ENCODE peak calls at places on chromosomes 5 and 9, in ten cellular contexts. H is HCEC 1CT; K is dermis blood vessel endothelial cell; N is stomach; I is T-helper 9 cell; F is stimulated activated CD8-positive, alpha-beta memory T cell treated with anti-CD3 and anti-CD28 coated beads, Interleukin-4, amount 100 ng/mL, for 4 hours; D is right atrium auricular region; L is Right ventricle myocardium inferior; M is nephron progenitor cell; G is MCF 10A. U is an unnamed sample.

GRCh38 chr5:132979367-132979935 is 16.0 kb upstream of the AFF4 start:
- DNase-seq in H (peak), K (no peak), N (no peak), I (no peak), F (no peak), D (no peak), L (no peak), M (no peak), G (peak), U (no peak)

GRCh38 chr5:120567921-120568320 is 103.8 kb downstream of the PRR16 start:
- DNase-seq in H (peak), K (no peak), N (no peak), I (no peak), F (no peak), D (no peak), L (no peak), M (no peak), G (no peak), U (no peak)

GRCh38 chr5:93076096-93076495 is 504.9 kb downstream of the NR2F1-AS1 start:
- DNase-seq in H (peak), K (no peak), N (no peak), I (no peak), F (no peak), D (no peak), L (no peak), M (no peak), G (no peak), U (no peak)

GRCh38 chr9:124857533-124858162 is 4.1 kb downstream of the RPL35 start:
- DNase-seq in H (no peak), K (no peak), N (no peak), I (no peak), F (no peak), D (no peak), L (no peak), M (no peak), G (no peak), U (peak)

GRCh38 chr5:278646-279045 is 7.2 kb downstream of the PDCD6 start:
- DNase-seq in H (no peak), K (no peak), N (no peak), I (no peak), F (no peak), D (no peak), L (no peak), M (no peak), G (no peak), U (no peak)

GRCh38 chr9:126915281-126915816 is 767 bp downstream of the RALGPS1 start:
- DNase-seq in H (no peak), K (no peak), N (peak), I (peak), F (no peak), D (no peak), L (peak), M (no peak), G (peak), U (peak)

GRCh38 chr9:136599811-136600660 is 54.2 kb upstream of the NOTCH1 start:
- DNase-seq in H (no peak), K (no peak), N (no peak), I (no peak), F (no peak), D (no peak), L (peak), M (no peak), G (no peak), U (no peak)

GRCh38 chr9:131382850-131383729 is 10.8 kb upstream of the PRRC2B start:
- DNase-seq in H (peak), K (peak), N (peak), I (no peak), F (no peak), D (peak), L (no peak), M (peak), G (peak), U (peak)

GRCh38 chr5:158431369-158432029 is 572.6 kb upstream of the CLINT1 start:
- DNase-seq in H (peak), K (no peak), N (no peak), I (no peak), F (no peak), D (no peak), L (no peak), M (no peak), G (peak), U (no peak)

GRCh38 chr5:142215915-142216681 is 107.5 kb downstream of the NDFIP1 start:
- DNase-seq in H (peak), K (peak), N (no peak), I (no peak), F (no peak), D (peak), L (peak), M (no peak), G (peak), U (peak)

U was measured in body of pancreas.